ENCODE peak calls at places on chromosomes 4 and X, in five cellular contexts. Z is HTR-8/SVneo; M is NCI-H1417; I is naive thymus-derived CD4-positive, alpha-beta T cell; P is cardiac fibroblast. R is an unnamed sample.
A peak's percentile ranks its signal among the peaks of the same experiment; 100 is the strongest.

GRCh38 chr4:63578383-63578782 is 830.9 kb downstream of the TECRL start:
- DNase-seq in Z (no peak), M (no peak), I (no peak), P (no peak), R (no peak)

GRCh38 chr4:40473578-40474388 is 138.7 kb downstream of the CHRNA9 start:
- DNase-seq in Z (no peak), M (no peak), I (no peak), P (no peak), R (peak; percentile 80)

GRCh38 chrX:80139564-80139963 is 125.0 kb downstream of the TBX22 start:
- DNase-seq in Z (no peak), M (no peak), I (no peak), P (no peak), R (no peak)

GRCh38 chr4:30208731-30209435 is 511.3 kb upstream of the PCDH7 start:
- DNase-seq in Z (no peak), M (no peak), I (no peak), P (peak; percentile 40), R (no peak)

GRCh38 chr4:76301068-76301774 is 5.3 kb upstream of the STBD1 start:
- DNase-seq in Z (peak; percentile 59), M (peak; percentile 81), I (peak; percentile 40), P (peak; percentile 79), R (peak; percentile 76)

GRCh38 chr4:79232555-79232954 is 93.3 kb downstream of the NAA11 start:
- DNase-seq in Z (no peak), M (no peak), I (no peak), P (peak; percentile 48), R (peak; percentile 46)

GRCh38 chr4:55407764-55408163 is 12.0 kb downstream of the TMEM165 start:
- DNase-seq in Z (no peak), M (no peak), I (no peak), P (no peak), R (no peak)

GRCh38 chrX:18353931-18354368 is 538 bp downstream of the SCML2 start:
- DNase-seq in Z (no peak), M (peak; percentile 1), I (peak; percentile 22), P (no peak), R (no peak)

GRCh38 chrX:68508799-68509198 is 9.9 kb downstream of the YIPF6 start:
- DNase-seq in Z (no peak), M (no peak), I (no peak), P (peak; percentile 46), R (no peak)